ENCODE peak calls at places on chromosomes 12 and 14, in six cellular contexts. P is HepG2, T is A549, F is ovary, W is tibial nerve, M is heart left ventricle. V is an unnamed sample.

GRCh38 chr14:69133206-69134125 is 19.5 kb downstream of the DCAF5 start:
- DNase-seq in P (no peak), T (peak), F (no peak), W (no peak), M (no peak), V (no peak)

GRCh38 chr12:144650-145284 is 69.2 kb downstream of the SLC6A12 start:
- DNase-seq in P (no peak), T (no peak), F (no peak), W (no peak), M (no peak), V (no peak)

GRCh38 chr14:21231020-21231652 is 38.1 kb downstream of the HNRNPC start:
- DNase-seq in P (no peak), T (no peak), F (no peak), W (no peak), M (no peak), V (no peak)

GRCh38 chr14:77151918-77152588 is 10.5 kb upstream of the ZDHHC22 start:
- DNase-seq in P (no peak), T (peak), F (no peak), W (no peak), M (no peak), V (no peak)

GRCh38 chr14:75319021-75319420 is 40.4 kb downstream of the FOS start:
- DNase-seq in P (no peak), T (no peak), F (no peak), W (no peak), M (no peak), V (no peak)

GRCh38 chr12:51246254-51246853 is 7.7 kb downstream of the DAZAP2 start:
- DNase-seq in P (no peak), T (no peak), F (no peak), W (no peak), M (no peak), V (no peak)

GRCh38 chr14:105917933-105918436 is 391.6 kb downstream of the TMEM121 start:
- DNase-seq in P (no peak), T (no peak), F (no peak), W (no peak), M (no peak), V (no peak)

GRCh38 chr12:59834659-59835474 is 239.0 kb downstream of the SLC16A7 start:
- DNase-seq in P (peak), T (peak), F (no peak), W (peak), M (no peak), V (no peak)

GRCh38 chr14:26276757-26277156 is 321.1 kb downstream of the NOVA1 start:
- DNase-seq in P (no peak), T (peak), F (no peak), W (no peak), M (no peak), V (no peak)

GRCh38 chr12:64273527-64274403 is 51.7 kb upstream of the KICS2 start:
- DNase-seq in P (peak), T (peak), F (no peak), W (no peak), M (no peak), V (no peak)

GRCh38 chr12:32755654-32756475 is at the start of gene YARS2:
- DNase-seq in P (peak), T (peak), F (peak), W (peak), M (peak), V (peak)

GRCh38 chr14:64973026-64973442 is 898 bp upstream of the RAB15 start:
- DNase-seq in P (peak), T (no peak), F (no peak), W (no peak), M (no peak), V (no peak)

GRCh38 chr12:84856156-84856900 is 56.3 kb downstream of the SLC6A15 start:
- DNase-seq in P (no peak), T (no peak), F (no peak), W (no peak), M (no peak), V (no peak)

GRCh38 chr14:60848066-60848465 is 113.5 kb downstream of the MNAT1 start:
- DNase-seq in P (no peak), T (peak), F (no peak), W (no peak), M (no peak), V (no peak)

DNA sequence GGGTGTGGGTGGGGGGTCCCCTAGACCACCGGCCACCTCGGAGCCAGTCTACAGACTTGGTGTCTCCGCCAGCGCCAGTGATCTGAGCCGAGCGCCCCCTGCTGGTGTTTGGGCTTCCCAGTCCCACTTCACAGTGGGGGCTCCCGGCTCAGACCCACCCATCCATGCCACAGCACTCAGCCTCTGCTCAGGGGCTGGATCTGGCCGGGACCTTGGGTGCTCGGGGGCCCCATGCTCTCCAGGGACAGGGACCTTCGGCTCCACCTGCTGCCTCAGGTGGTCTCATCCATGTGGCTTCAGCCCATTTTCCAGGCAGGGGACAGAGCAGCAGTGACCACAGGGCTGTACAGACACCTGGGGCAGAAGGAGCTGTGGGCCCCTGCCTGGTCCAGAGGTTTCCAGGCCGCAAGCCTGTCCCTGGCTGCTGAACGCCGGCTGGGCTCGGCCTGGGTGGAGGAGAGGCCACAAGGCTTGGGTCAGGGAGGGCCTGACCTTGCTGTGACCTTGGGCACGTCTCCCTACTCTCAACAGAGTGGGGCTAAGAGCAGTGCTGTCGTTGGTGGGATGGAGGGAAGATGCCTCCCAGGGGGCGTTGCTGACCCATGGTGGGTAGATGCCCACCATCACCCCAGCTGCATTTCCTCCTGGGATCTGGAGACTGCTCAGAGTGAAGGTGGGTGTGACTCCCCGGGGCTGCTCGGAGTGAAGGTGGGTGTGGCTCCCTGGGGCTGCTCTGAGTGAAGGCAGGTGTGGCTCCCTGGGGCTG is 86.3 kb downstream of the KIF26A start:
- DNase-seq in P (no peak), T (peak), F (peak), W (no peak), M (no peak), V (no peak)
- TF ChIP-seq CTCF in P (peak), T (peak), F (no peak), W (peak), M (peak), V (no peak)

GRCh38 chr12:68745904-68746571 is at the start of gene SLC35E3:
- DNase-seq in P (peak), T (peak), F (peak), W (peak), M (peak), V (peak)
- TF ChIP-seq POLR2A in P (peak), T (peak), F (peak), W (peak), M (no peak), V (no peak)

GRCh38 chr12:116964740-116965090 is 54.0 kb downstream of the FBXW8 start:
- DNase-seq in P (no peak), T (no peak), F (no peak), W (no peak), M (no peak), V (no peak)

GRCh38 chr12:116964004-116964739 is 53.4 kb downstream of the FBXW8 start:
- DNase-seq in P (no peak), T (no peak), F (no peak), W (no peak), M (no peak), V (no peak)

GRCh38 chr12:116959845-116960514 is 49.2 kb downstream of the FBXW8 start:
- DNase-seq in P (no peak), T (no peak), F (no peak), W (no peak), M (no peak), V (no peak)

GRCh38 chr12:116962197-116962596 is 51.4 kb downstream of the FBXW8 start:
- DNase-seq in P (no peak), T (no peak), F (no peak), W (no peak), M (no peak), V (no peak)

GRCh38 chr12:116962783-116963356 is 52.1 kb downstream of the FBXW8 start:
- DNase-seq in P (no peak), T (no peak), F (no peak), W (no peak), M (no peak), V (peak)
- TF ChIP-seq CTCF in P (no peak), T (no peak), F (no peak), W (no peak), M (no peak), V (no peak)

DNA sequence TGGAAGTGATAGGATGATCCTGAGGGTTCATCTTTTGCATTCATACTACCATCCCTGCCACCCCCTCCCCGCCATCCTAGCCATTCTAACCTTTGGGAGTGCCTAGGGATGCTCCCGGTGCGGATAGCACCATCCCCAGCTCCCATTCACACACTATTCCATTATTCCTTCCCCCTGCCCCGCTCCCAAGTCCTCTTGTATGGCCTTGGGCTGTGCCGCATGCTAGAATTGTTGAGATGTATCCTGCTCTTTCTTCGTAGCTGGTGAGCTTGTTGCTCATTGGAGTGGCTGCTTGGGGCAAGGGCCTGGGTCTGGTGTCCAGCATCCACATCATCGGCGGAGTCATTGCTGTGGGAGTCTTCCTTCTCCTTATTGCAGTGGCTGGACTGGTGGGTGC is 644 bp downstream of the TSPAN31 start:
- DNase-seq in P (no peak), T (no peak), F (no peak), W (no peak), M (no peak), V (no peak)
- TF ChIP-seq POLR2A in P (no peak), T (peak), F (no peak), W (no peak), M (no peak), V (no peak)

GRCh38 chr12:111027431-111027830 is 107.1 kb upstream of the MYL2 start:
- DNase-seq in P (no peak), T (no peak), F (no peak), W (no peak), M (no peak), V (no peak)

GRCh38 chr12:111022386-111022785 is 102.0 kb upstream of the MYL2 start:
- DNase-seq in P (no peak), T (no peak), F (no peak), W (no peak), M (no peak), V (no peak)

GRCh38 chr12:111025792-111026430 is 105.5 kb upstream of the MYL2 start:
- DNase-seq in P (no peak), T (no peak), F (no peak), W (no peak), M (no peak), V (no peak)

GRCh38 chr12:111025301-111025700 is 104.9 kb upstream of the MYL2 start:
- DNase-seq in P (no peak), T (no peak), F (no peak), W (no peak), M (no peak), V (no peak)

DNA sequence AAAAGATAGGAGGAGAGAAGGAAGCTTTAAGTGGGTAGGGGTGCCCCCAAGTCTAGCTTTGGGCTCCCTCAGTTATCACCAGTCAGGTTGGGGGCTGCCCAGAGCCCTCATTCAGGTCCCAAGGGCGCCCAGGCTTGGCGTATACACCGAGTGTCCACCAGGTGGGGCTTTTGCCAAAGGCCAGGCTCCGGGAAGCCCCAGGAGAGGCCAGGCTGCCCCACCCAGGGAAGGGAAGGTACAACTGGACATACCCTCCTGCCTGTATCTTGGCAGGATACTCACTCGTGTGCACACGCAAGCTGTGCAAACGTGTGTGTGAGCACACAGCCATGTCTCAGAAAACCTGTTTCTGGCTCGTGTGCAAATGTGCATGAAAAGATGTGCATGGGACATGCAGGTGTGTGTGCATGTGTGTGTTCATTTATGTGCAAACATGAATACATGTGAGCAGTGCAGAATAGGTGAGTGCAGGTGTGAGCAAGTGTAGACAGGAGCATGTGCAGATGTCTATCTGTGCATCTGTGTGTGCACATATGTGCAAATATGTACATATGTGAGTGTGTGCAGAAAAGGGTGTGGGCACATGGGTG is 103.9 kb upstream of the MYL2 start:
- DNase-seq in P (peak), T (peak), F (no peak), W (peak), M (peak), V (peak)
- TF ChIP-seq CTCF in P (peak), T (peak), F (no peak), W (peak), M (peak), V (peak)

GRCh38 chr12:19191089-19191488 is 61.6 kb downstream of the PLEKHA5 start:
- DNase-seq in P (no peak), T (no peak), F (no peak), W (no peak), M (no peak), V (no peak)
- TF ChIP-seq POLR2A in P (no peak), T (no peak), F (no peak), W (no peak), M (no peak), V (no peak)

GRCh38 chr14:94426526-94426925 is 26.1 kb downstream of the SERPINA11 start:
- DNase-seq in P (no peak), T (no peak), F (no peak), W (no peak), M (no peak), V (no peak)
- TF ChIP-seq CTCF in P (no peak), T (no peak), F (no peak), W (no peak), M (no peak), V (no peak)

GRCh38 chr12:27300251-27300650 is 32.4 kb upstream of the BMAL2 start:
- DNase-seq in P (no peak), T (no peak), F (no peak), W (no peak), M (no peak), V (no peak)
- TF ChIP-seq POLR2A in P (no peak), T (no peak), F (no peak), W (no peak), M (no peak), V (no peak)

DNA sequence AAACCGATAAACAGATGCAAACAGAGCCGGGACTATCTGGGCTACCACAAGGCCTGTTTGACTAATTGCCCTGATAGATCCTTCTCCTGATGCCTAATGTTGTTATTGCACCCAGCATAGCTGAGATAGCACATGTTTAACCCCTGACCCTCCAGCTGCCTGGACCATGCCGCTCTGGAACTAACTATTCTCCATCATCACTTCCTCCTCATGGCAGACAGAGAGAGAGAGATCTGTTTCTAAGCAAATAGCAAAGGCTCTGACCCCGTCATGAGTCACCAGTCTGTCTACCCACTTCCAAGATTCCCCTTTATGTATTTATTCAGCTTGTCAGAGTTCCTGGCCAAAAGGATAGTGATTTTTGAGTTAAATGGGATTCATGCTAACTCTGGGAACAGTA is 58.2 kb upstream of the FLRT2 start:
- DNase-seq in P (peak), T (peak), F (no peak), W (no peak), M (no peak), V (no peak)
- TF ChIP-seq CTCF in P (no peak), T (no peak), F (no peak), W (no peak), M (no peak), V (no peak)